ENCODE peak calls at places on chromosomes 12 and 14, in five cellular contexts. J, C, T, O and P are unnamed samples.

GRCh38 chr12:2977776-2978175 is 18.6 kb downstream of the TEAD4 start:
- DNase-seq in J (no peak), O (no peak), C (no peak), T (no peak), P (no peak)

GRCh38 chr12:78802593-78802992 is 62.0 kb upstream of the SYT1 start:
- DNase-seq in J (no peak), T (no peak), O (peak), C (no peak), P (peak)

GRCh38 chr12:77893918-77894317 is 63.2 kb downstream of the NAV3 start:
- DNase-seq in O (peak), J (no peak), C (no peak), T (peak), P (no peak)

GRCh38 chr14:68278568-68279436 is 459.2 kb downstream of the RAD51B start:
- DNase-seq in J (no peak), T (no peak), C (no peak), O (peak), P (no peak)

GRCh38 chr14:66401447-66402095 is 84.6 kb upstream of the CCDC196 start:
- DNase-seq in C (no peak), T (no peak), J (no peak), O (peak), P (peak)

GRCh38 chr12:61072717-61073116 is 1187.5 kb upstream of the USP15 start:
- DNase-seq in T (no peak), C (no peak), O (no peak), J (no peak), P (no peak)

GRCh38 chr12:180445-180844 is 33.5 kb downstream of the SLC6A12 start:
- DNase-seq in C (no peak), O (peak), J (peak), T (no peak), P (no peak)

GRCh38 chr12:50764116-50764860 is 387 bp downstream of the ATF1 start:
- DNase-seq in O (peak), J (peak), C (peak), T (no peak), P (peak)

GRCh38 chr14:98931911-98932310 is 340.1 kb downstream of the BCL11B start:
- DNase-seq in O (no peak), C (no peak), T (no peak), J (no peak), P (no peak)

GRCh38 chr14:54348001-54348611 is 48.7 kb upstream of the CDKN3 start:
- DNase-seq in O (peak), J (no peak), C (peak), T (no peak), P (peak)

GRCh38 chr14:50605776-50606175 is 45.8 kb downstream of the ATL1 start:
- DNase-seq in O (peak), C (no peak), J (no peak), T (no peak), P (no peak)

GRCh38 chr12:104167519-104168458 is 29.8 kb upstream of the NFYB start:
- DNase-seq in O (no peak), T (no peak), C (peak), J (no peak), P (no peak)

GRCh38 chr14:100535287-100536131 is 51.7 kb downstream of the BEGAIN start:
- DNase-seq in T (no peak), J (no peak), O (no peak), C (no peak), P (no peak)

GRCh38 chr12:12890815-12891645 is at the start of gene GPRC5A:
- DNase-seq in O (peak), C (peak), J (peak), T (peak), P (peak)